ENCODE peak calls at places on chromosome 16, in eight cellular contexts. Q is BE2C, O is GM23338, R is right cardiac atrium, J is GM12865, M is HFF-Myc, E is astrocyte of the cerebellum, B is astrocyte. Y is an unnamed sample.

GRCh38 chr16:49537924-49538455 is 164.4 kb downstream of the C16orf78 start:
- DNase-seq in B (no peak), M (no peak), J (no peak), O (no peak), E (no peak), Q (no peak), R (no peak), Y (no peak)

GRCh38 chr16:11583889-11584565 is 2.7 kb downstream of the LITAF start:
- DNase-seq in B (no peak), Q (no peak), M (no peak), E (no peak), J (peak; percentile 68), O (no peak), R (no peak), Y (no peak)

GRCh38 chr16:53999123-53999522 is 287.5 kb downstream of the IRX3 start:
- DNase-seq in M (no peak), J (no peak), R (no peak), B (no peak), O (no peak), E (no peak), Q (no peak), Y (no peak)

GRCh38 chr16:54462151-54462651 is 175.6 kb upstream of the IRX3 start:
- DNase-seq in J (no peak), B (peak; percentile 81), R (no peak), M (no peak), O (no peak), Q (no peak), E (peak; percentile 69), Y (no peak)

GRCh38 chr16:6884002-6884401 is 448.6 kb upstream of the RBFOX1 start:
- DNase-seq in B (no peak), E (no peak), R (no peak), O (no peak), Q (no peak), M (no peak), J (no peak), Y (no peak)

GRCh38 chr16:58021661-58022551 is 3.6 kb upstream of the MMP15 start:
- DNase-seq in R (peak; percentile 36), B (peak; percentile 36), J (no peak), Q (no peak), M (no peak), O (no peak), E (no peak), Y (no peak)

GRCh38 chr16:8026450-8026849 is 563.9 kb downstream of the TMEM114 start:
- DNase-seq in B (no peak), M (no peak), Q (no peak), J (peak; percentile 1), R (no peak), O (peak; percentile 52), E (no peak), Y (no peak)

GRCh38 chr16:10616395-10616743 is 36.0 kb upstream of the EMP2 start:
- DNase-seq in Q (no peak), B (no peak), M (no peak), J (no peak), R (no peak), O (peak; percentile 42), E (no peak), Y (no peak)

GRCh38 chr16:12320298-12320706 is 343.8 kb downstream of the SNX29 start:
- DNase-seq in E (no peak), B (peak; percentile 65), Q (no peak), M (no peak), J (no peak), O (no peak), R (no peak), Y (no peak)

GRCh38 chr16:17497648-17498047 is 26.9 kb upstream of the XYLT1 start:
- DNase-seq in E (peak; percentile 31), O (no peak), M (no peak), J (no peak), R (no peak), Q (no peak), B (peak; percentile 91), Y (peak; percentile 16)

GRCh38 chr16:73413469-73414190 is 365.7 kb upstream of the ZFHX3 start:
- DNase-seq in J (no peak), Q (no peak), R (no peak), O (no peak), M (no peak), B (no peak), E (no peak), Y (no peak)

GRCh38 chr16:69187387-69187890 is 475 bp downstream of the SNTB2 start:
- DNase-seq in M (no peak), R (peak; percentile 82), B (no peak), Q (peak; percentile 71), O (peak; percentile 60), J (peak; percentile 62), E (no peak), Y (no peak)

GRCh38 chr16:74591914-74592650 is 14.8 kb downstream of the GLG1 start:
- DNase-seq in J (no peak), B (no peak), E (no peak), Q (no peak), O (no peak), M (no peak), R (no peak), Y (no peak)

GRCh38 chr16:76946879-76947278 is 244.1 kb upstream of the MON1B start:
- DNase-seq in R (no peak), O (no peak), M (peak; percentile 86), B (peak; percentile 80), Q (peak; percentile 76), E (peak; percentile 28), J (peak; percentile 8), Y (no peak)

GRCh38 chr16:15949210-15950166 is at the start of gene ABCC1:
- DNase-seq in J (peak; percentile 64), O (peak; percentile 69), B (no peak), M (no peak), E (no peak), R (peak; percentile 72), Q (peak; percentile 64), Y (no peak)

GRCh38 chr16:342455-343213 is 9.9 kb downstream of the AXIN1 start:
- DNase-seq in B (no peak), M (no peak), R (no peak), J (no peak), O (no peak), E (no peak), Q (no peak), Y (no peak)

GRCh38 chr16:68539704-68540370 is 746 bp downstream of the ZFP90 start:
- DNase-seq in R (no peak), M (no peak), B (no peak), E (no peak), Q (no peak), O (peak; percentile 62), J (peak; percentile 39), Y (no peak)

GRCh38 chr16:11896776-11897175 is 19.0 kb downstream of the GSPT1 start:
- DNase-seq in M (no peak), O (no peak), B (peak; percentile 75), E (no peak), R (no peak), Q (no peak), J (no peak), Y (no peak)

GRCh38 chr16:80720759-80721470 is 83.5 kb downstream of the CDYL2 start:
- DNase-seq in M (no peak), E (no peak), O (no peak), J (peak; percentile 47), B (peak; percentile 40), Q (no peak), R (no peak), Y (no peak)

GRCh38 chr16:24801761-24802302 is 43.9 kb upstream of the SLC5A11 start:
- DNase-seq in B (peak; percentile 25), J (no peak), R (no peak), M (no peak), O (no peak), E (no peak), Q (no peak), Y (no peak)

GRCh38 chr16:51355195-51355594 is 204.1 kb upstream of the SALL1 start:
- DNase-seq in E (no peak), M (no peak), J (no peak), Q (no peak), R (no peak), O (peak; percentile 36), B (no peak), Y (no peak)

GRCh38 chr16:31875112-31875803 is 1.7 kb downstream of the ZNF267 start:
- DNase-seq in Q (no peak), R (no peak), J (no peak), E (no peak), O (no peak), M (no peak), B (peak; percentile 59), Y (peak; percentile 79)

GRCh38 chr16:54175552-54176375 is 110.8 kb downstream of the IRX3 start:
- DNase-seq in B (peak; percentile 8), R (no peak), M (no peak), O (no peak), Q (no peak), J (no peak), E (no peak), Y (no peak)

GRCh38 chr16:67448580-67448979 is 17.7 kb downstream of the HSD11B2 start:
- DNase-seq in R (no peak), B (no peak), O (no peak), J (no peak), E (no peak), Q (no peak), M (no peak), Y (no peak)
- H3K4me3 ChIP-seq in R (no peak overlapping the region), B (no peak overlapping the region), O (no peak overlapping the region), J (no peak overlapping the region), E (no peak overlapping the region), Q (no peak overlapping the region), M (no peak overlapping the region), Y (no peak overlapping the region)

DNA sequence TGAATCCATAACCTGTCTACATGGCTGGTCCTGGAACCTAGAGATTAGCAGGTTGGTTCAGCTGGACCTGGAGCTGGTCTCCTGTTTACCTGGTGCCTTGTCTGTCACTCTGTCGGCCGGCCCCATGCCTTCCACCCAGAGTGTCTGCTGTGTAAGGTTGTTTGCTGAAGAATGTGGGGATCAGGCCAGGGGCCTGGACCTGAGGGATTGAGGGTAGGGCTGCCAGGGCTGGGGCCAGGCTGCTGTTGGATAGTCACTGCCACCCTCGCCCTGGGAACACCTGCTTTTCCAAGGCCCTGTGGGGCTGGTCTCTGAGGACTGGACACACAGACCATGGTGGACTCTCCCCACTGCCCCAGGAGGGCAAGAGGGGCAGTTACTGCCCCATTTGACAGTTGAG is 1.4 kb downstream of the NHERF2 start:
- DNase-seq in M (no peak), R (no peak), E (no peak), Q (no peak), O (no peak), J (no peak), B (no peak), Y (no peak)
- H3K4me3 ChIP-seq in M (peak overlapping the region; percentile 64), R (peak overlapping the region; percentile 94), E (peak overlapping the region; percentile 50), Q (no peak overlapping the region), O (no peak overlapping the region), J (no peak overlapping the region), B (peak overlapping the region; percentile 69), Y (peak overlapping the region; percentile 81)

GRCh38 chr16:90047714-90048346 is 28.6 kb upstream of the DBNDD1 start:
- DNase-seq in M (no peak), Q (no peak), O (peak; percentile 71), B (no peak), J (no peak), R (no peak), E (no peak), Y (no peak)
- H3K4me3 ChIP-seq in M (no peak overlapping the region), Q (peak overlapping the region; percentile 56), O (peak overlapping the region; percentile 70), B (no peak overlapping the region), J (no peak overlapping the region), R (peak overlapping the region; percentile 3), E (peak overlapping the region; percentile 29), Y (peak overlapping the region; percentile 52)

DNA sequence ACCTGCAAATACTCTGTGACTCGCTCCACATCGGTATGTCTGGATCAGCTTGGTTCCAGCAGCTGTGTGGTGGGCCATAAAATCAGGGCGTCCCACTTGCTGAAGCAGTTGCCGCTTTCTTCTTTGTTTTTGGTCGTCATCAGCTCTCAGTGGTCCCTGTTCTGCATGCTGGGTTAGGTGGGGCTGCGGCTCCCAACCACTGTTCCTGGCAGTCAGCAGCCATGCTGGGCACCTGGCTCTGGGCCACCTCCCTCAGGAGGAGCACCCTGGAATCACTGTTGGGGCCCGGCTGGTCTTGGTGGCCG is 23.0 kb downstream of the MGRN1 start:
- DNase-seq in R (no peak), E (no peak), Q (no peak), B (no peak), M (no peak), O (no peak), J (no peak), Y (no peak)
- H3K4me3 ChIP-seq in R (no peak overlapping the region), E (no peak overlapping the region), Q (no peak overlapping the region), B (no peak overlapping the region), M (no peak overlapping the region), O (no peak overlapping the region), J (no peak overlapping the region), Y (no peak overlapping the region)